ENCODE peak calls at places on chromosomes 1 and 21, in four cellular contexts. K is NCI-H1105 treated with DMSO at 0.1 percent for 48 hours, F is lower leg skin, E is mesothelial cell of epicardium. D is an unnamed sample.

GRCh38 chr1:84048820-84049219 is 49.9 kb upstream of the TTLL7 start:
- DNase-seq in F (no peak), E (no peak), K (no peak), D (no peak)

GRCh38 chr1:57983441-57983840 is 559.6 kb upstream of the DAB1 start:
- DNase-seq in K (no peak), F (no peak), E (no peak), D (no peak)

GRCh38 chr1:176880954-176881595 is 283.4 kb downstream of the ASTN1 start:
- DNase-seq in K (peak; percentile 53), E (peak; percentile 74), F (peak; percentile 52), D (peak; percentile 71)

GRCh38 chr1:4978660-4979390 is 324.4 kb downstream of the AJAP1 start:
- DNase-seq in E (no peak), K (no peak), F (no peak), D (no peak)

GRCh38 chr21:36038701-36039497 is 21.4 kb downstream of the SETD4 start:
- DNase-seq in F (no peak), K (no peak), E (no peak), D (no peak)

GRCh38 chr1:201982923-201983805 is 716 bp downstream of the RNPEP start:
- DNase-seq in E (peak; percentile 39), F (peak; percentile 49), K (peak; percentile 46), D (peak; percentile 35)

GRCh38 chr1:169511339-169512028 is 25.7 kb upstream of the SLC19A2 start:
- DNase-seq in E (no peak), K (no peak), F (peak; percentile 67), D (no peak)

GRCh38 chr1:36890776-36891175 is 143.5 kb downstream of the GRIK3 start:
- DNase-seq in F (no peak), K (no peak), E (no peak), D (no peak)

GRCh38 chr1:29883986-29884385 is 647.7 kb downstream of the PTPRU start:
- DNase-seq in E (no peak), K (no peak), F (no peak), D (no peak)

GRCh38 chr1:215543806-215544205 is 23.3 kb upstream of the KCTD3 start:
- DNase-seq in F (no peak), E (no peak), K (no peak), D (no peak)

GRCh38 chr1:77413541-77414335 is 131.9 kb downstream of the AK5 start:
- DNase-seq in K (no peak), E (no peak), F (no peak), D (no peak)

GRCh38 chr1:173661763-173662162 is 7.9 kb downstream of the ANKRD45 start:
- DNase-seq in F (no peak), E (no peak), K (no peak), D (no peak)

GRCh38 chr1:232393010-232393833 is 236.7 kb downstream of the SIPA1L2 start:
- DNase-seq in F (no peak), E (no peak), K (no peak), D (no peak)

GRCh38 chr1:85189120-85189519 is 11.7 kb downstream of the SYDE2 start:
- DNase-seq in E (no peak), K (no peak), F (no peak), D (no peak)

GRCh38 chr1:31753623-31754349 is 10.4 kb downstream of the ADGRB2 start:
- DNase-seq in F (no peak), E (no peak), K (peak; percentile 98), D (no peak)

GRCh38 chr1:7253118-7253480 is 467.8 kb downstream of the CAMTA1 start:
- DNase-seq in E (no peak), K (no peak), F (no peak), D (no peak)

GRCh38 chr1:117284408-117285215 is 73.9 kb upstream of the VTCN1 start:
- DNase-seq in K (peak; percentile 78), F (no peak), E (no peak), D (no peak)

GRCh38 chr1:58652351-58653184 is 47.3 kb downstream of the MYSM1 start:
- DNase-seq in F (peak; percentile 52), E (no peak), K (peak; percentile 82), D (peak; percentile 31)

D was measured in progenitor cell of endocrine pancreas.